ENCODE peak calls at places on chromosomes 11 and 22, in four cellular contexts. One of them, this sample, is unnamed.

GRCh38 chr11:16788141-16789060 is 50.0 kb downstream of the C11orf58 start:
- DNase-seq in endothelial cell: peak
- DNase-seq in ACHN: peak
- DNase-seq in mucosa of gallbladder: peak
- DNase-seq in this sample: peak

GRCh38 chr11:28383471-28383870 is 275.3 kb downstream of the METTL15 start:
- DNase-seq in ACHN: no peak
- DNase-seq in mucosa of gallbladder: no peak
- DNase-seq in endothelial cell: no peak
- DNase-seq in this sample: no peak

GRCh38 chr22:22178566-22178965 is 66.0 kb upstream of the VPREB1 start:
- DNase-seq in ACHN: no peak
- DNase-seq in mucosa of gallbladder: no peak
- DNase-seq in endothelial cell: no peak
- DNase-seq in this sample: no peak

GRCh38 chr22:26464312-26464711 is 19.3 kb downstream of the HPS4 start:
- DNase-seq in mucosa of gallbladder: no peak
- DNase-seq in ACHN: no peak
- DNase-seq in endothelial cell: no peak
- DNase-seq in this sample: no peak

GRCh38 chr11:10294289-10294953 is 402 bp upstream of the SBF2 start:
- DNase-seq in endothelial cell: peak
- DNase-seq in ACHN: peak
- DNase-seq in mucosa of gallbladder: peak
- DNase-seq in this sample: peak

GRCh38 chr22:46122511-46122971 is 27.8 kb upstream of the PPARA start:
- DNase-seq in ACHN: peak
- DNase-seq in endothelial cell: peak
- DNase-seq in mucosa of gallbladder: peak
- DNase-seq in this sample: no peak

GRCh38 chr22:40432625-40433024 is 62.2 kb downstream of the SGSM3 start:
- DNase-seq in mucosa of gallbladder: no peak
- DNase-seq in endothelial cell: no peak
- DNase-seq in ACHN: no peak
- DNase-seq in this sample: no peak

GRCh38 chr11:131278472-131278871 is 91.9 kb upstream of the NTM start:
- DNase-seq in ACHN: no peak
- DNase-seq in mucosa of gallbladder: no peak
- DNase-seq in endothelial cell: no peak
- DNase-seq in this sample: no peak

GRCh38 chr11:47234669-47235075 is 13.9 kb downstream of the ACP2 start:
- DNase-seq in ACHN: no peak
- DNase-seq in mucosa of gallbladder: peak
- DNase-seq in endothelial cell: no peak
- DNase-seq in this sample: peak

GRCh38 chr11:121206810-121207209 is 85.8 kb upstream of the SC5D start:
- DNase-seq in mucosa of gallbladder: no peak
- DNase-seq in endothelial cell: no peak
- DNase-seq in ACHN: no peak
- DNase-seq in this sample: peak

GRCh38 chr22:37601540-37602442 is 6.8 kb upstream of the GGA1 start:
- DNase-seq in endothelial cell: no peak
- DNase-seq in mucosa of gallbladder: peak
- DNase-seq in ACHN: peak
- DNase-seq in this sample: no peak

GRCh38 chr22:25203082-25203481 is 3.4 kb downstream of the CRYBB3 start:
- DNase-seq in endothelial cell: no peak
- DNase-seq in mucosa of gallbladder: no peak
- DNase-seq in ACHN: no peak
- DNase-seq in this sample: no peak

This sample was measured in prostate gland.